ENCODE peak calls at places on chromosomes 7 and 10, in four cellular contexts. One of them, this sample, is unnamed.

GRCh38 chr10:16968722-16969055 is 151.5 kb upstream of the RSU1 start:
- DNase-seq in neural crest cell: no peak
- DNase-seq in RWPE1: no peak
- DNase-seq in pancreas: no peak
- DNase-seq in this sample: no peak

GRCh38 chr7:157412491-157413180 is 75.8 kb downstream of the DNAJB6 start:
- DNase-seq in neural crest cell: no peak
- DNase-seq in RWPE1: no peak
- DNase-seq in pancreas: no peak
- DNase-seq in this sample: no peak

GRCh38 chr7:31327071-31327470 is 13.5 kb downstream of the NEUROD6 start:
- DNase-seq in pancreas: no peak
- DNase-seq in RWPE1: peak
- DNase-seq in neural crest cell: no peak
- DNase-seq in this sample: no peak

GRCh38 chr7:101948650-101949049 is 131.2 kb downstream of the CUX1 start:
- DNase-seq in neural crest cell: no peak
- DNase-seq in RWPE1: no peak
- DNase-seq in pancreas: no peak
- DNase-seq in this sample: no peak

GRCh38 chr10:100653957-100654834 is 91.2 kb upstream of the PAX2 start:
- DNase-seq in RWPE1: no peak
- DNase-seq in pancreas: no peak
- DNase-seq in neural crest cell: peak
- DNase-seq in this sample: no peak

GRCh38 chr10:57053530-57053929 is 692.5 kb upstream of the ZWINT start:
- DNase-seq in pancreas: no peak
- DNase-seq in neural crest cell: no peak
- DNase-seq in RWPE1: no peak
- DNase-seq in this sample: no peak

GRCh38 chr7:219581-220150 is 27.3 kb downstream of the FAM20C start:
- DNase-seq in RWPE1: no peak
- DNase-seq in neural crest cell: no peak
- DNase-seq in pancreas: peak
- DNase-seq in this sample: no peak

GRCh38 chr7:665251-665650 is 61.2 kb upstream of the DNAAF5 start:
- DNase-seq in neural crest cell: no peak
- DNase-seq in pancreas: no peak
- DNase-seq in RWPE1: no peak
- DNase-seq in this sample: no peak

GRCh38 chr10:93958834-93959233 is 34.9 kb upstream of the PLCE1 start:
- DNase-seq in pancreas: no peak
- DNase-seq in RWPE1: no peak
- DNase-seq in neural crest cell: no peak
- DNase-seq in this sample: no peak

GRCh38 chr7:158943713-158944112 is 87.4 kb downstream of the DYNC2I1 start:
- DNase-seq in pancreas: no peak
- DNase-seq in neural crest cell: no peak
- DNase-seq in RWPE1: no peak
- DNase-seq in this sample: no peak

GRCh38 chr7:104538152-104538551 is 209.7 kb downstream of the LHFPL3 start:
- DNase-seq in pancreas: no peak
- DNase-seq in neural crest cell: no peak
- DNase-seq in RWPE1: no peak
- DNase-seq in this sample: no peak

GRCh38 chr7:20839196-20839735 is 52.6 kb upstream of the SP8 start:
- DNase-seq in neural crest cell: no peak
- DNase-seq in RWPE1: no peak
- DNase-seq in pancreas: no peak
- DNase-seq in this sample: no peak

GRCh38 chr10:124264271-124264670 is 154.5 kb downstream of the OAT start:
- DNase-seq in RWPE1: no peak
- DNase-seq in pancreas: no peak
- DNase-seq in neural crest cell: no peak
- DNase-seq in this sample: no peak

GRCh38 chr7:151795168-151795754 is 81.7 kb downstream of the PRKAG2 start:
- DNase-seq in pancreas: no peak
- DNase-seq in RWPE1: no peak
- DNase-seq in neural crest cell: no peak
- DNase-seq in this sample: no peak

GRCh38 chr7:2196381-2197378 is 36.1 kb downstream of the MAD1L1 start:
- DNase-seq in pancreas: no peak
- DNase-seq in neural crest cell: no peak
- DNase-seq in RWPE1: no peak
- DNase-seq in this sample: no peak

GRCh38 chr7:156378806-156379205 is 261.8 kb upstream of the RNF32 start:
- DNase-seq in pancreas: no peak
- DNase-seq in neural crest cell: no peak
- DNase-seq in RWPE1: no peak
- DNase-seq in this sample: no peak

This sample was measured in T47D.